ENCODE peak calls at places on chromosome 18, in eight cellular contexts. Y is MM.1S; Z is GM23338; R is cardiac muscle cell; M is H9; V is CD8-positive, alpha-beta memory T cell; E is H1; F is GM23248. U is an unnamed sample.

GRCh38 chr18:70154591-70155194 is 50.8 kb downstream of the RTTN start:
- DNase-seq in Z (no peak), F (peak; percentile 60), E (no peak), M (no peak), Y (no peak), R (no peak), V (no peak), U (no peak)

GRCh38 chr18:11570770-11571169 is 38.6 kb upstream of the SLC35G4 start:
- DNase-seq in F (peak; percentile 55), Z (peak; percentile 29), E (no peak), V (no peak), Y (peak; percentile 36), R (no peak), M (no peak), U (no peak)

GRCh38 chr18:51153659-51154371 is 43.7 kb downstream of the MEX3C start:
- DNase-seq in Z (no peak), R (no peak), M (no peak), E (no peak), Y (peak; percentile 96), F (no peak), V (peak; percentile 67), U (peak; percentile 41)

GRCh38 chr18:50573679-50574078 is 13.8 kb downstream of the MAPK4 start:
- DNase-seq in E (no peak), Y (no peak), R (no peak), F (peak; percentile 3), M (no peak), V (no peak), Z (peak; percentile 43), U (no peak)

GRCh38 chr18:38362286-38362792 is 796.7 kb upstream of the CELF4 start:
- DNase-seq in E (no peak), Z (peak; percentile 9), M (peak; percentile 33), V (no peak), R (no peak), F (no peak), Y (no peak), U (no peak)

GRCh38 chr18:49681387-49681786 is 119.5 kb downstream of the LIPG start:
- DNase-seq in M (no peak), E (no peak), Z (no peak), V (no peak), R (no peak), Y (no peak), F (no peak), U (no peak)

GRCh38 chr18:9082763-9083510 is 19.6 kb upstream of the NDUFV2 start:
- DNase-seq in M (no peak), Z (no peak), E (no peak), V (peak; percentile 49), F (no peak), Y (peak; percentile 99), R (no peak), U (peak; percentile 52)

GRCh38 chr18:46067431-46068007 is 4.5 kb downstream of the PSTPIP2 start:
- DNase-seq in V (no peak), F (no peak), Z (peak; percentile 16), M (no peak), E (no peak), R (no peak), Y (peak; percentile 79), U (no peak)

GRCh38 chr18:24475926-24476589 is 15.6 kb downstream of the HRH4 start:
- DNase-seq in F (no peak), M (no peak), E (no peak), Y (no peak), R (no peak), V (no peak), Z (no peak), U (no peak)

GRCh38 chr18:50749421-50749820 is 70.4 kb downstream of the MRO start:
- DNase-seq in Z (no peak), M (no peak), R (no peak), E (no peak), F (no peak), Y (no peak), V (no peak), U (no peak)

DNA sequence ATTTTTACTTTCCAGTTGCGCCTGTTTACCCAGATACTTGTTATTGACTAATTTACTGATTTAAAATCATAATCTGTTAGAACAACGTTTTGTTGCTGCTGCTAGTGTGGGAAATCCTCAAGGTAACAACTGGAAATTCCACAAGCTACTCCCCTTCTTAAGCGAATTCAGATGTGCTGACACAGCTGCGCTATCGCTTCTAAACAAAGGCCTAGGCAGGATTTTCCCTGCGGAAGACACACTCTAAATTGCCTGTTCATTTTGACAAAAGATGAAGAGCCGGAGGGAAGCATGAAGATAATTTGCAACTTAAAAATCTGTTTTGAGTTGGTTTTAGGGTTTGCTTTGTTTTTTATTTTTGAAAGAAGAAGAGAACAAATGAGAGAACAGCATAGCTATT is 283.8 kb downstream of the ALPK2 start:
- DNase-seq in M (no peak), F (no peak), V (no peak), E (peak; percentile 36), Y (no peak), R (no peak), Z (peak; percentile 80), U (no peak)
- H3K4me1 ChIP-seq in M (peaks cover 18% of the 10 kb centered on the region), F (no peaks in the 10 kb centered on the region), V (no peaks in the 10 kb centered on the region), E (peaks cover 43% of the 10 kb centered on the region), Y (no peaks in the 10 kb centered on the region), R (peaks cover 8% of the 10 kb centered on the region), Z (peaks cover 59% of the 10 kb centered on the region), U (no peaks in the 10 kb centered on the region)

DNA sequence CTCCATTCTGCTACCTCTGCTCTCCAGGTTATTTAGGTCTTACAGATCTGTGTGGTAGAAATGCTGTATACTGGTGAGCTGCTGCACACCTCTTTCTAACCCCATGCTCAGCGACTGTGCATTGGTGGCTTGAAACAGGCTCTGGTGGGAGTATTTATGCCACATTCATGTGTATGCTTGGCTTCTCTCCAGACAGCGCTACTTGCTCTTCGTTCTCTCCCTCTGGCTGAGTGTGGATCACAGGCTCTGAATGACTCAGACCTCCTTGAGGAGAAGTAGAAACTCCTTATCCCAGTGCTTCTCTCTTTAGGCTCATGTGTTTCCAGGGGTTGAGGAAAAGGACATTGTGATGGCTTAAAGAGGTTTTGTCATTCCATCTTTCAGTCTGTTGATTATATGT is 54.9 kb downstream of the FHOD3 start:
- DNase-seq in V (no peak), E (no peak), F (peak; percentile 99), M (no peak), R (peak; percentile 39), Z (no peak), Y (no peak), U (no peak)
- H3K4me1 ChIP-seq in V (no peaks in the 10 kb centered on the region), E (peaks cover 11% of the 10 kb centered on the region), F (peaks cover 31% of the 10 kb centered on the region), M (peaks cover 5% of the 10 kb centered on the region), R (peaks cover 30% of the 10 kb centered on the region), Z (peaks cover 19% of the 10 kb centered on the region), Y (no peaks in the 10 kb centered on the region), U (no peaks in the 10 kb centered on the region)

GRCh38 chr18:48545690-48546365 is 7.0 kb downstream of the CTIF start:
- DNase-seq in Z (peak; percentile 91), Y (no peak), E (no peak), R (peak; percentile 60), F (peak; percentile 93), M (peak; percentile 92), V (no peak), U (no peak)

GRCh38 chr18:48546411-48546810 is 7.6 kb downstream of the CTIF start:
- DNase-seq in E (no peak), Z (no peak), M (no peak), Y (no peak), R (no peak), F (peak; percentile 71), V (no peak), U (no peak)

GRCh38 chr18:48544116-48544515 is 5.3 kb downstream of the CTIF start:
- DNase-seq in E (no peak), V (no peak), Z (no peak), Y (no peak), R (no peak), M (no peak), F (no peak), U (no peak)

GRCh38 chr18:48543228-48543627 is 4.4 kb downstream of the CTIF start:
- DNase-seq in F (no peak), M (peak; percentile 81), Z (peak; percentile 74), E (no peak), R (no peak), Y (no peak), V (no peak), U (no peak)

GRCh38 chr18:48544661-48545415 is 6.0 kb downstream of the CTIF start:
- DNase-seq in V (no peak), Z (no peak), E (no peak), F (no peak), Y (no peak), R (no peak), M (no peak), U (no peak)
- H3K4me1 ChIP-seq in V (no peaks in the 10 kb centered on the region), Z (peaks cover 70% of the 10 kb centered on the region), E (peaks cover 58% of the 10 kb centered on the region), F (peaks cover 78% of the 10 kb centered on the region), Y (peaks cover 3% of the 10 kb centered on the region), R (peaks cover 11% of the 10 kb centered on the region), M (peaks cover 33% of the 10 kb centered on the region), U (no peaks in the 10 kb centered on the region)

GRCh38 chr18:63183263-63183662 is 136.3 kb downstream of the BCL2 start:
- DNase-seq in M (no peak), R (no peak), V (no peak), F (no peak), Y (no peak), Z (no peak), E (no peak), U (no peak)

GRCh38 chr18:63185979-63186378 is 133.6 kb downstream of the BCL2 start:
- DNase-seq in R (no peak), Y (no peak), Z (no peak), V (no peak), E (no peak), M (no peak), F (no peak), U (no peak)

GRCh38 chr18:63182247-63182771 is 137.3 kb downstream of the BCL2 start:
- DNase-seq in V (no peak), Z (no peak), E (no peak), M (no peak), R (no peak), Y (no peak), F (no peak), U (no peak)

GRCh38 chr18:63182861-63183260 is 136.7 kb downstream of the BCL2 start:
- DNase-seq in E (no peak), Y (no peak), V (no peak), F (no peak), Z (no peak), M (no peak), R (no peak), U (no peak)

GRCh38 chr18:63183952-63184351 is 135.6 kb downstream of the BCL2 start:
- DNase-seq in V (no peak), F (no peak), Z (no peak), M (no peak), Y (no peak), E (no peak), R (no peak), U (no peak)
- H3K4me1 ChIP-seq in V (peaks cover 46% of the 10 kb centered on the region), F (peaks cover 10% of the 10 kb centered on the region), Z (peaks cover 2% of the 10 kb centered on the region), M (peaks cover 2% of the 10 kb centered on the region), Y (peaks cover 37% of the 10 kb centered on the region), E (no peaks in the 10 kb centered on the region), R (peaks cover 21% of the 10 kb centered on the region), U (peaks cover 9% of the 10 kb centered on the region)

U was measured in naive thymus-derived CD4-positive, alpha-beta T cell.